ENCODE peak calls at places on chromosomes 6 and 20, in seven cellular contexts. G is H7; F is neuronal stem cell; A is AG08396; X is stimulated activated effector memory CD8-positive, alpha-beta T cell treated with anti-CD3 and anti-CD28 coated beads, Interleukin-12 subunit alpha, Interleukin-12 subunit beta, amount 100 ng/mL, for 72 hours; Q is activated CD4-positive, alpha-beta T cell treated with anti-CD3 and anti-CD28 coated beads, Interleukin-2, amount 50 U/mL, for 1 hour; K is EH. S is an unnamed sample.

GRCh38 chr6:97026298-97026697 is 101.8 kb downstream of the KLHL32 start:
- DNase-seq in G (no peak), F (no peak), K (no peak), X (no peak), Q (no peak), A (no peak), S (no peak)

GRCh38 chr6:118548136-118548535 is at the start of gene PLN:
- DNase-seq in G (no peak), F (no peak), A (no peak), Q (no peak), K (peak; percentile 17), X (no peak), S (no peak)

GRCh38 chr20:5627463-5628050 is 122.6 kb upstream of the SHLD1 start:
- DNase-seq in G (no peak), A (no peak), Q (no peak), K (no peak), F (no peak), X (no peak), S (no peak)

GRCh38 chr6:149965191-149966020 is 1.7 kb downstream of the ULBP1 start:
- DNase-seq in A (no peak), F (no peak), G (peak; percentile 77), K (no peak), X (no peak), Q (no peak), S (peak; percentile 37)

GRCh38 chr6:137862419-137863125 is 4.5 kb upstream of the TNFAIP3 start:
- DNase-seq in F (no peak), K (no peak), X (no peak), G (no peak), Q (no peak), A (no peak), S (no peak)

GRCh38 chr6:144768676-144769599 is 483.8 kb downstream of the UTRN start:
- DNase-seq in K (no peak), Q (no peak), G (no peak), A (no peak), X (no peak), F (no peak), S (no peak)

GRCh38 chr6:5731435-5731834 is 275.3 kb downstream of the NRN1 start:
- DNase-seq in G (no peak), Q (no peak), F (no peak), A (no peak), X (no peak), K (no peak), S (no peak)

GRCh38 chr6:90219168-90219985 is 77.3 kb downstream of the BACH2 start:
- DNase-seq in X (peak; percentile 38), Q (no peak), K (peak; percentile 69), A (peak; percentile 23), G (no peak), F (peak; percentile 43), S (peak; percentile 48)

GRCh38 chr20:10553326-10553984 is 118.3 kb downstream of the SLX4IP start:
- DNase-seq in Q (peak; percentile 8), G (peak; percentile 36), A (peak; percentile 36), X (peak; percentile 56), K (peak; percentile 82), F (peak; percentile 39), S (peak; percentile 69)

GRCh38 chr6:121867095-121867494 is 431.6 kb downstream of the GJA1 start:
- DNase-seq in A (no peak), Q (no peak), G (no peak), K (peak; percentile 62), X (no peak), F (no peak), S (no peak)

GRCh38 chr6:138795809-138796469 is at the start of gene ECT2L:
- DNase-seq in A (peak; percentile 58), G (peak; percentile 92), F (peak; percentile 38), Q (no peak), K (peak; percentile 30), X (no peak), S (no peak)

GRCh38 chr6:47655719-47656595 is 42.4 kb upstream of the ADGRF4 start:
- DNase-seq in X (no peak), F (peak; percentile 17), K (peak; percentile 24), G (peak; percentile 7), A (peak; percentile 20), Q (no peak), S (peak; percentile 71)